ENCODE peak calls at places on chromosomes 16 and 17, in five cellular contexts. V is uterus; L is GM23248; J is CD8-positive, alpha-beta T cell; M is adrenal gland. Q is an unnamed sample. For H3K36me3 and H3K4me1, the result is how much of the 10 kb centered on the place peaks cover.

GRCh38 chr17:19262650-19263620 is 25.8 kb downstream of the EPN2 start:
- DNase-seq in L (peak), V (peak), M (no peak), J (no peak), Q (peak)

GRCh38 chr17:75078097-75079022 is 9.4 kb upstream of the SLC16A5 start:
- DNase-seq in V (no peak), J (no peak), M (peak), L (peak), Q (peak)

GRCh38 chr17:76142044-76143041 is 1.3 kb upstream of the FOXJ1 start:
- DNase-seq in V (no peak), L (no peak), M (no peak), J (no peak), Q (no peak)

GRCh38 chr16:78641463-78641862 is 542.0 kb downstream of the WWOX start:
- DNase-seq in J (no peak), V (no peak), M (no peak), L (no peak), Q (no peak)

GRCh38 chr17:17019430-17019762 is 22.9 kb upstream of the MPRIP start:
- DNase-seq in J (no peak), V (no peak), L (no peak), M (no peak), Q (no peak)

GRCh38 chr16:14301150-14302030 is 230.3 kb downstream of the MRTFB start:
- DNase-seq in J (no peak), L (peak), M (peak), V (peak), Q (peak)

GRCh38 chr16:17205279-17206139 is 265.3 kb downstream of the XYLT1 start:
- DNase-seq in L (peak), V (no peak), M (no peak), J (no peak), Q (peak)

GRCh38 chr17:9771465-9771864 is 19.9 kb downstream of the DHRS7C start:
- DNase-seq in M (no peak), L (no peak), V (no peak), J (no peak), Q (no peak)

GRCh38 chr17:66190738-66191606 is 961 bp downstream of the CEP112 start:
- DNase-seq in V (no peak), M (no peak), J (no peak), L (peak), Q (peak)

GRCh38 chr17:79084291-79085153 is 9.9 kb downstream of the ENGASE start:
- DNase-seq in V (no peak), M (no peak), L (no peak), J (no peak), Q (no peak)

GRCh38 chr16:84874553-84874952 is 54.8 kb downstream of the CRISPLD2 start:
- DNase-seq in L (no peak), J (no peak), M (no peak), V (no peak), Q (peak)

GRCh38 chr17:45038771-45039634 is 12.4 kb downstream of the DCAKD start:
- DNase-seq in M (no peak), J (no peak), V (peak), L (no peak), Q (no peak)

DNA sequence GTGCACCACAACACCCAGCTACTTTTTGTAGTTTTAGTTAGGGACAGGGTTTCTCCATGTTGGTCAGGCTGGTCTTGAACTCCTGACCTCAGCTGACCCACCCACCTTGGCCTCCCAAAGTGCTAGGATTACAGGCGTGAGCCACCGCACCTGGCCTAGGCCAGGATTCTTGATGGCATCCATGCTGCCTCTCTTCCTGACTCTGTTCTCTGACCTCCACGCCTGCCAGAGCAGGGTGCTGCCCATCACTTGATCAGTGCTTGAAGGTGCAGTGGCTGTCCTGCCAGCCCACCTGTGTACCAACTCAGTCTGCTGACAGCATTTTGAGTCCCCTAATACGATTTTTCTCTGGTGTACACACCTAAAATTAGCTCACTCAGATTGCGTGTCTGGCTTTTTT is 5.8 kb downstream of the HAS3 start:
- DNase-seq in L (no peak), J (no peak), M (no peak), V (no peak), Q (no peak)
- H3K36me3 ChIP-seq in L (under half), J (under half), M (under half), V (under half), Q (under half)

GRCh38 chr16:20854963-20855362 is 45.2 kb downstream of the DCUN1D3 start:
- DNase-seq in V (no peak), J (no peak), M (no peak), L (no peak), Q (no peak)

GRCh38 chr16:20853981-20854620 is 46.1 kb downstream of the DCUN1D3 start:
- DNase-seq in J (no peak), L (peak), V (no peak), M (no peak), Q (no peak)

GRCh38 chr16:20850981-20851380 is 44.7 kb downstream of the REXO5 start:
- DNase-seq in L (peak), M (no peak), J (no peak), V (no peak), Q (no peak)

GRCh38 chr16:20851601-20852000 is 45.3 kb downstream of the REXO5 start:
- DNase-seq in L (peak), M (peak), J (no peak), V (peak), Q (peak)

GRCh38 chr16:20853076-20853597 is 46.8 kb downstream of the REXO5 start:
- DNase-seq in M (no peak), V (no peak), J (no peak), L (no peak), Q (no peak)
- H3K4me1 ChIP-seq in M (under half), V (under half), J (under half), L (half or more), Q (half or more)

GRCh38 chr17:32452281-32452680 is 8.0 kb downstream of the PSMD11 start:
- DNase-seq in M (no peak), L (no peak), J (no peak), V (no peak), Q (peak)
- H3K36me3 ChIP-seq in M (half or more), L (half or more), J (under half), V (under half), Q (half or more)

DNA sequence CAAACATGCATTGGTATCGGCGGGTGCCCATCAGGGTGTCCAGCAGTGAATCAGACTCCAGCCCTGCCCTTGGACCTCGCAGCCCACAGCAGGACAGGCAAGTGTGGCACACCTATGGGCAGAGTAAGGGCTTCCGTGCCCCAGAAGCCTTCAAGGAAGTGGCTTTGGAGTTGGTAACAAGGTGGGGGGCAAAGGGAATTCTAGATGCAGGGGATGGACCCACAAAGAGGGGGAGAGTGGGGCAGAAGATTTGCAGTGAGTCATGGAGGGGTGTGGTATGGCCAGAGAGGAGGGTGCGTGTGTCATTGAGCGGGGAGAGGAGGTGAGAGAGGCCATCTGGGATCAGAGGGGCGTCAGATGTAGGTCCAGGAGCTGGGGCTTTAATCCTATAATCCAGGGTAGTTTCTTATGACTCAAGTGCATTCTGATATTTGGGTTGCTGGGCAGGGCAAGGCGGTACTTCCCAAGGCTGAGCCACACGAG is 8.5 kb upstream of the SPNS2 start:
- DNase-seq in V (no peak), J (no peak), M (no peak), L (no peak), Q (no peak)
- H3K4me1 ChIP-seq in V (under half), J (under half), M (under half), L (under half), Q (under half)